ENCODE peak calls at places on chromosomes 7 and 10, in four cellular contexts. B is tibial nerve, P is Peyer's patch, Q is heart left ventricle. R is an unnamed sample.
A peak's percentile ranks its signal among the peaks of the same experiment; 100 is the strongest.

GRCh38 chr10:118953999-118954398 is 75.5 kb upstream of the NANOS1 start:
- DNase-seq in B (peak; percentile 19), P (no peak), Q (no peak), R (peak; percentile 54)

GRCh38 chr10:63769367-63769766 is 248.2 kb downstream of the REEP3 start:
- DNase-seq in B (no peak), P (no peak), Q (no peak), R (no peak)

GRCh38 chr10:15167411-15168295 is 840 bp downstream of the NMT2 start:
- DNase-seq in B (peak; percentile 17), P (peak; percentile 73), Q (peak; percentile 79), R (peak; percentile 63)

GRCh38 chr10:78944658-78945333 is 124.0 kb upstream of the ZMIZ1 start:
- DNase-seq in B (peak; percentile 47), P (no peak), Q (no peak), R (no peak)

GRCh38 chr7:123034106-123034505 is 38.6 kb upstream of the TAS2R16 start:
- DNase-seq in B (no peak), P (no peak), Q (no peak), R (no peak)

GRCh38 chr10:128861018-128861565 is 605.9 kb upstream of the MGMT start:
- DNase-seq in B (no peak), P (no peak), Q (no peak), R (peak; percentile 53)

GRCh38 chr10:42551582-42552187 is 86.7 kb downstream of the ZNF33B start:
- DNase-seq in B (no peak), P (no peak), Q (no peak), R (no peak)

GRCh38 chr10:97823734-97824133 is 25.9 kb upstream of the GOLGA7B start:
- DNase-seq in B (no peak), P (peak; percentile 72), Q (no peak), R (no peak)

GRCh38 chr7:104933433-104934074 is 80.5 kb upstream of the KMT2E start:
- DNase-seq in B (no peak), P (peak; percentile 75), Q (no peak), R (no peak)

GRCh38 chr10:123721441-123722049 is 55.4 kb downstream of the GPR26 start:
- DNase-seq in B (no peak), P (no peak), Q (no peak), R (no peak)

GRCh38 chr10:99297033-99297432 is 32.1 kb upstream of the CNNM1 start:
- DNase-seq in B (no peak), P (no peak), Q (no peak), R (no peak)

GRCh38 chr10:14019983-14020668 is 310.6 kb downstream of the FRMD4A start:
- DNase-seq in B (no peak), P (no peak), Q (no peak), R (no peak)

GRCh38 chr10:113441871-113442270 is 111.0 kb upstream of the HABP2 start:
- DNase-seq in B (no peak), P (no peak), Q (no peak), R (no peak)

GRCh38 chr10:47396311-47396717 is 12.2 kb upstream of the ZNF488 start:
- DNase-seq in B (no peak), P (no peak), Q (no peak), R (no peak)

GRCh38 chr10:14543904-14544210 is 213.1 kb upstream of the FRMD4A start:
- DNase-seq in B (no peak), P (no peak), Q (no peak), R (peak; percentile 51)

GRCh38 chr7:44063547-44063893 is 1.8 kb downstream of the PGAM2 start:
- DNase-seq in B (no peak), P (no peak), Q (no peak), R (no peak)

GRCh38 chr10:103197891-103198290 is 4.8 kb upstream of the NT5C2 start:
- DNase-seq in B (no peak), P (no peak), Q (no peak), R (no peak)

GRCh38 chr10:7797582-7797981 is 9.6 kb downstream of the ATP5F1C start:
- DNase-seq in B (no peak), P (no peak), Q (no peak), R (no peak)

GRCh38 chr10:116274141-116274861 is 1.3 kb upstream of the GFRA1 start:
- DNase-seq in B (no peak), P (no peak), Q (no peak), R (no peak)

GRCh38 chr7:87253589-87254087 is 34.1 kb upstream of the TMEM243 start:
- DNase-seq in B (no peak), P (no peak), Q (no peak), R (no peak)

GRCh38 chr7:1965579-1966294 is 267.0 kb downstream of the MAD1L1 start:
- DNase-seq in B (no peak), P (no peak), Q (peak; percentile 78), R (no peak)

GRCh38 chr7:72336887-72337821 is 75.0 kb downstream of the CALN1 start:
- DNase-seq in B (no peak), P (no peak), Q (no peak), R (peak; percentile 38)

GRCh38 chr10:48277093-48277492 is 2.6 kb upstream of the FRMPD2 start:
- DNase-seq in B (no peak), P (no peak), Q (no peak), R (no peak)

GRCh38 chr7:27113991-27114866 is 11.7 kb upstream of the HOXA2 start:
- DNase-seq in B (no peak), P (peak; percentile 69), Q (no peak), R (no peak)

DNA sequence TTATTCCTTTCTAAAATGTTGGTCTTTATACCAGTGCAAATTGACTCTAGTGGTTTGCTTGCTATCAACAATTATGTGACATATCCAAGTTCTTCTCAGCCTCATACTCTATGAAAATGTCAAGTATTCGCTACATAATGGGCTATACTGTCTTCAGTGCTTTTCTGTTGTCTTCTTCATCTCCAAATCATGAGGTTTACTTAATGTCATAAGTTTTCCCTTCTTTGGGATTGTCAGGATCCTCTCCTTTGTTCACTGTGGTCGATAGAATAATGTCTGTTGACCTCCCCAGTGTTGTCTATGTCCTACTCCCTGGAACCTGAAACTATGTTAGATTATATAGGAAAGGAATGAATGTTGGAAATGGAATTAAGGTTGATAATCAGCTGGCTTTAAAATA is 16.4 kb upstream of the RALA start:
- DNase-seq in B (no peak), P (no peak), Q (no peak), R (no peak)
- H3K27me3 ChIP-seq in B (no peaks in the 10 kb centered on the region), P (no peaks in the 10 kb centered on the region), Q (no peaks in the 10 kb centered on the region), R (no peaks in the 10 kb centered on the region)

DNA sequence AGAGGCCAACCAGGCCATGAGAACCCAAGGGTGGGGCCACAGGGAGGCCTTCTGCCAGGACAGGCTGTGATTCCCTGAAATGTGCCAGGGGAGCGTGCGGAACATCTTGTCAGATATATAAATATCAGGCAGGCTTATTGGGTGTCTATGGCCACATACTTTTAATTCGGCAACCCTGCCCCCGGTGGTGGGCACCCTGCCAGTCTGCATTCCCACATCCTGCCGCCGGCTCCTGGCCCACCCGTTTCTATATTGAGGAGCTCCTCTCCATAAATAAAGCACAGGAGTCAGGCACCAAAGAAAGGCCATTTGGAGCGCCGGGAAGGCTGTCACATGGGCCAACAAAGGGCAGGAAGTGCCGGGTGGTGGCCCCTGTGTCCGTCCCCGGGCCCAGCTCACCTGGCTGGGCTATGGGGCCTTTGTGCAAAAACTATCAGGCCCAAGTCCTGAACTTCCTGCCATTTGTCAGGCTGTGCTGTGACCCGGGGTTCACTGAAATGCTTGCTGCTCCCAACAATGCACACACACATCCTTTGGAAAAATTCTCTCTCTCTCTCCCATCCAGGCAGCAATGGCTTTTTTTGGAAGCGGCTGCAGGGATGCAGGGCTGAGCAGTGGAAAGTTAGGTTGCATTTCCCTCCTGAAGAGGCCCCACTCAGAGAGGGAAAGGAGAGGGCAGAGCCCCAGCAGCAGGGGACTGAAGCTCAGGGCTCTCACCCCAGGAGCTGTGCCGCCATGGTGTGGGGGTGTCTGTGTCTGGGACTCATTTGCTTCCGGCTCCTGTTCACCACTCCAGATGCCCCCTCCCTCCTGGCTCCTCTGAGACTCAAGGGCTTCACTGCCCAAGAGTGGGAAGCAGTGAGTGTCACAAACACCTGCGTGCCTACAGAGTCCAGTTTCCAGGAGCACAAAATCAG is 25.1 kb upstream of the PODXL start:
- DNase-seq in B (no peak), P (no peak), Q (peak; percentile 87), R (peak; percentile 69)
- TF ChIP-seq CTCF in B (no peak), P (no peak), Q (peak; percentile 43), R (no peak)

GRCh38 chr7:154859747-154860620 is 142.9 kb downstream of the PAXIP1 start:
- DNase-seq in B (no peak), P (no peak), Q (no peak), R (no peak)
- H3K4me3 ChIP-seq in B (no peak overlapping the region), P (no peak overlapping the region), Q (no peak overlapping the region), R (no peak overlapping the region)

DNA sequence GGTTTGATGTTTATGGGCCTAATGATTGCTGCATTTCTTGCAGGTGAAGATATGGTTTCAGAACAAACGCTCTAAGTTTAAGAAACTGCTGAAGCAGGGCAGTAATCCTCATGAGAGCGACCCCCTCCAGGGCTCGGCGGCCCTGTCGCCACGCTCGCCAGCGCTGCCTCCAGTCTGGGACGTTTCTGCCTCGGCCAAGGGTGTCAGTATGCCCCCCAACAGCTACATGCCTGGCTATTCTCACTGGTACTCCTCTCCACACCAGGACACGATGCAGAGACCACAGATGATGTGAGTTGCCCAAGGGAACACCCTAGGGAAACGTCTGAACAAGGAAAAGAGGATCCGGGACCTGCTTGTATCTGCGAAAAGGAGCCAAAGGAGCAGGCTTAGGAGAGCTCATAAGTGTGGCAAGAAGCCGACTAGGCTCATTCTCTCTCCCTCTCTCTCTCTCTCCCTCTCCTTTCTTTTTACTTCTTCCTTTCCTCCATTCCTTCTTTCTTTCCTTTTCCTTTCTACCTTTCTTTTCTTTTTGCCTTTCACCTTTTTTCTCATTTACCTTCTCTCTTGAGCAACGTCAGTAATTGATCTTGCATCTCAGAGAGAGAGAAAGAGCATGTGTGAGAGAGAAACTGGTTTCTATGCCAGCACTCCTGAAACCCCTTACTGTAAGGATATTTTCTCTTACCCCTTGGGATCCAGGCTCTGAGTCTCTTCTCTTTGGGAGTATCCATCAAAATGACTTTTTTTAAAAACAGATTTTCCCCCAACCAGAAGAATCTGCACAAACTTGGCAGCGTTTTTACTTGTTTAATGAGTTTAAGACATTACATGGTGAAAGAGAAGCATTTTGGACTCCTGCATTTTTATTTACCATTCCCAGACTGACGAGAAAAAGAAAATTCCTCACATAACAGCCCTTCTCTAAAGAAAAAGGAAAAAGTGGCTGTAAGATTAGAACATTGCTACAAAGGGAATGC is 4.7 kb downstream of the DLX6 start:
- DNase-seq in B (no peak), P (no peak), Q (no peak), R (no peak)
- H3K27me3 ChIP-seq in B (peaks cover 3% of the 10 kb centered on the region), P (no peaks in the 10 kb centered on the region), Q (peaks cover 100% of the 10 kb centered on the region), R (peaks cover 60% of the 10 kb centered on the region)

GRCh38 chr10:83806716-83807115 is 332.6 kb upstream of the GHITM start:
- DNase-seq in B (no peak), P (no peak), Q (no peak), R (no peak)

DNA sequence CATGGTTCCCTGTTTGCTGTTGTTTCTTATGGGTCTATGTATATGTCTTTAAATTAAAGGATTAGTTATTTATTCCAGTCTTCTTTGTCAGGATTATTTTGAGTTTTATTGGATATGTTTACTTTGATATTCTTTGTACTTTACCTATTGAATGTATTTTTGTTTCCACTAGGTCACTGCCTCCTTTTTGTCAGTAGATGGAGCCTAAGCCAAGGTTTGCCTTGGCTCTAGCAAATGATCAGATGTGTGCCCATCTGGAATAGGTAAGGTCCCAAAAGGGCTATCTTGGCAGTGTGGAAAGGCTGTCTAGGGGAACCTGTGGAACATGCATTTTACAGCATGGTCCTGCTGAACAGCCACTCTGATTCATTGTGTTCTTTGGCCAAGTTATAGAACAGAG is 337.3 kb upstream of the GHITM start:
- DNase-seq in B (no peak), P (no peak), Q (no peak), R (no peak)
- TF ChIP-seq CTCF in B (no peak), P (no peak), Q (no peak), R (no peak)